ENCODE peak calls at places on chromosomes 7 and 10, in six cellular contexts. K is effector CD4-positive, alpha-beta T cell; Q is HT1080; U is kidney epithelial cell; H is fibroblast of pulmonary artery; N is DMS153. E is an unnamed sample.

GRCh38 chr7:12518920-12519681 is 51.4 kb upstream of the SCIN start:
- DNase-seq in K (no peak), Q (peak), U (no peak), H (peak), N (no peak), E (peak)

GRCh38 chr10:113053091-113053490 is 103.0 kb downstream of the TCF7L2 start:
- DNase-seq in K (no peak), Q (no peak), U (no peak), H (no peak), N (no peak), E (no peak)

GRCh38 chr7:130794619-130794922 is 60.6 kb upstream of the KLF14 start:
- DNase-seq in K (no peak), Q (no peak), U (no peak), H (no peak), N (no peak), E (no peak)

GRCh38 chr10:101291254-101292193 is 62.3 kb upstream of the LBX1 start:
- DNase-seq in K (peak), Q (peak), U (no peak), H (peak), N (peak), E (peak)

GRCh38 chr7:80151274-80151665 is 16.6 kb downstream of the GNAI1 start:
- DNase-seq in K (no peak), Q (peak), U (peak), H (peak), N (no peak), E (peak)

GRCh38 chr7:101924171-101924570 is 106.7 kb downstream of the CUX1 start:
- DNase-seq in K (no peak), Q (peak), U (no peak), H (peak), N (no peak), E (peak)

GRCh38 chr10:78513986-78514385 is 480.3 kb downstream of the RPS24 start:
- DNase-seq in K (no peak), Q (no peak), U (no peak), H (no peak), N (no peak), E (no peak)

GRCh38 chr10:95177429-95177828 is 16.6 kb upstream of the ACSM6 start:
- DNase-seq in K (no peak), Q (no peak), U (no peak), H (no peak), N (no peak), E (no peak)

GRCh38 chr10:88791924-88792323 is 10.6 kb upstream of the LIPM start:
- DNase-seq in K (no peak), Q (peak), U (no peak), H (peak), N (no peak), E (peak)

GRCh38 chr10:32077896-32078295 is 21.7 kb upstream of the KIF5B start:
- DNase-seq in K (no peak), Q (peak), U (no peak), H (peak), N (no peak), E (peak)

GRCh38 chr7:149819961-149820340 is 18.2 kb upstream of the ZNF862 start:
- DNase-seq in K (no peak), Q (no peak), U (no peak), H (no peak), N (no peak), E (no peak)

GRCh38 chr7:112176241-112176640 is 30.0 kb downstream of the DOCK4 start:
- DNase-seq in K (no peak), Q (no peak), U (no peak), H (no peak), N (no peak), E (no peak)

GRCh38 chr7:2903686-2904162 is 59.6 kb upstream of the GNA12 start:
- DNase-seq in K (no peak), Q (no peak), U (no peak), H (peak), N (no peak), E (no peak)

GRCh38 chr7:25821225-25821624 is 330.8 kb upstream of the NFE2L3 start:
- DNase-seq in K (no peak), Q (no peak), U (no peak), H (no peak), N (no peak), E (no peak)

GRCh38 chr7:98831641-98832221 is 38.1 kb downstream of the TMEM130 start:
- DNase-seq in K (peak), Q (no peak), U (no peak), H (peak), N (no peak), E (peak)

GRCh38 chr10:24034571-24034970 is 174.4 kb upstream of the KIAA1217 start:
- DNase-seq in K (no peak), Q (peak), U (no peak), H (peak), N (peak), E (no peak)

GRCh38 chr10:1375805-1376170 is 319.6 kb downstream of the WDR37 start:
- DNase-seq in K (no peak), Q (no peak), U (no peak), H (no peak), N (no peak), E (no peak)

GRCh38 chr10:109904397-109904796 is 18.9 kb downstream of the XPNPEP1 start:
- DNase-seq in K (no peak), Q (no peak), U (no peak), H (no peak), N (no peak), E (no peak)

GRCh38 chr7:138303230-138304070 is 156.6 kb upstream of the TRIM24 start:
- DNase-seq in K (no peak), Q (no peak), U (no peak), H (no peak), N (no peak), E (no peak)

GRCh38 chr10:91104185-91105041 is 116.0 kb upstream of the PCGF5 start:
- DNase-seq in K (no peak), Q (no peak), U (no peak), H (peak), N (no peak), E (no peak)

GRCh38 chr10:91907914-91908357 is 1.4 kb downstream of the FGFBP3 start:
- DNase-seq in K (no peak), Q (no peak), U (no peak), H (no peak), N (no peak), E (peak)

GRCh38 chr10:97065128-97065527 is 120.6 kb downstream of the SLIT1 start:
- DNase-seq in K (no peak), Q (no peak), U (no peak), H (no peak), N (no peak), E (no peak)

GRCh38 chr7:7653568-7654187 is 13.1 kb downstream of the UMAD1 start:
- DNase-seq in K (no peak), Q (no peak), U (no peak), H (peak), N (no peak), E (peak)

GRCh38 chr10:90960355-90960814 is 39.5 kb upstream of the ANKRD1 start:
- DNase-seq in K (no peak), Q (peak), U (peak), H (peak), N (no peak), E (peak)

GRCh38 chr7:150570712-150571465 is 3.7 kb downstream of the GIMAP4 start:
- DNase-seq in K (no peak), Q (no peak), U (no peak), H (no peak), N (no peak), E (no peak)

GRCh38 chr7:5774790-5775189 is 6.7 kb downstream of the RNF216 start:
- DNase-seq in K (no peak), Q (no peak), U (no peak), H (no peak), N (no peak), E (no peak)

GRCh38 chr7:44977304-44977858 is 1.4 kb downstream of the MYO1G start:
- DNase-seq in K (peak), Q (no peak), U (no peak), H (no peak), N (no peak), E (no peak)

GRCh38 chr7:16494955-16495719 is 29.6 kb upstream of the SOSTDC1 start:
- DNase-seq in K (no peak), Q (no peak), U (no peak), H (no peak), N (no peak), E (no peak)

GRCh38 chr7:105454058-105454739 is 65.5 kb upstream of the SRPK2 start:
- DNase-seq in K (no peak), Q (peak), U (no peak), H (peak), N (no peak), E (peak)

GRCh38 chr7:26620352-26620751 is 244.0 kb downstream of the SKAP2 start:
- DNase-seq in K (no peak), Q (peak), U (no peak), H (no peak), N (no peak), E (peak)

GRCh38 chr7:6106140-6106904 is 75.1 kb downstream of the ANKRD61 start:
- DNase-seq in K (peak), Q (peak), U (no peak), H (peak), N (no peak), E (peak)

GRCh38 chr7:149280151-149280550 is 18.2 kb downstream of the ZNF783 start:
- DNase-seq in K (no peak), Q (no peak), U (no peak), H (no peak), N (no peak), E (no peak)

GRCh38 chr10:44395902-44396670 is 11.2 kb upstream of the CXCL12 start:
- DNase-seq in K (no peak), Q (no peak), U (no peak), H (no peak), N (no peak), E (no peak)

GRCh38 chr7:114293289-114294012 is 121.2 kb upstream of the FOXP2 start:
- DNase-seq in K (no peak), Q (peak), U (no peak), H (peak), N (no peak), E (no peak)

GRCh38 chr10:71782221-71782916 is 9.0 kb upstream of the VSIR start:
- DNase-seq in K (no peak), Q (no peak), U (no peak), H (no peak), N (no peak), E (no peak)